ENCODE peak calls at places on chromosomes 6 and 20, in six cellular contexts. T, X, I, J, A and M are unnamed samples.

GRCh38 chr6:29680904-29681303 is at the start of gene ZFP57:
- DNase-seq in T (no peak), X (no peak), I (no peak), J (no peak), A (no peak), M (no peak)

GRCh38 chr6:157323114-157323923 is at the start of gene TMEM242:
- DNase-seq in T (peak; percentile 79), X (peak; percentile 95), I (peak; percentile 94), J (peak; percentile 81), A (peak; percentile 90), M (peak; percentile 90)

GRCh38 chr20:137668-138131 is 4.7 kb upstream of the DEFB126 start:
- DNase-seq in T (no peak), X (no peak), I (no peak), J (no peak), A (no peak), M (no peak)

GRCh38 chr6:65566117-65566516 is 140.9 kb downstream of the EYS start:
- DNase-seq in T (no peak), X (peak; percentile 67), I (no peak), J (no peak), A (no peak), M (no peak)

GRCh38 chr6:26309731-26310142 is 55.3 kb upstream of the BTN3A2 start:
- DNase-seq in T (no peak), X (no peak), I (no peak), J (peak; percentile 98), A (peak; percentile 90), M (no peak)

GRCh38 chr6:135521431-135521830 is 23.9 kb upstream of the AHI1 start:
- DNase-seq in T (no peak), X (no peak), I (no peak), J (no peak), A (no peak), M (no peak)

GRCh38 chr20:57417051-57417689 is 26.0 kb downstream of the RBM38 start:
- DNase-seq in T (no peak), X (no peak), I (no peak), J (no peak), A (no peak), M (no peak)

GRCh38 chr6:51983564-51983963 is 103.8 kb downstream of the PKHD1 start:
- DNase-seq in T (no peak), X (no peak), I (no peak), J (no peak), A (no peak), M (no peak)

GRCh38 chr20:44204156-44204831 is 6.3 kb downstream of the OSER1 start:
- DNase-seq in T (peak; percentile 83), X (no peak), I (no peak), J (peak; percentile 99), A (peak; percentile 93), M (no peak)

GRCh38 chr6:132768051-132768517 is 10.4 kb upstream of the VNN2 start:
- DNase-seq in T (no peak), X (peak; percentile 83), I (peak; percentile 43), J (peak; percentile 65), A (peak; percentile 36), M (peak; percentile 55)

GRCh38 chr6:68313911-68314310 is 321.2 kb upstream of the ADGRB3 start:
- DNase-seq in T (no peak), X (no peak), I (no peak), J (peak; percentile 20), A (no peak), M (no peak)
- TF ChIP-seq CTCF in T (no peak), X (peak; percentile 59), I (no peak), J (peak; percentile 9), A (no peak), M (no peak)

DNA sequence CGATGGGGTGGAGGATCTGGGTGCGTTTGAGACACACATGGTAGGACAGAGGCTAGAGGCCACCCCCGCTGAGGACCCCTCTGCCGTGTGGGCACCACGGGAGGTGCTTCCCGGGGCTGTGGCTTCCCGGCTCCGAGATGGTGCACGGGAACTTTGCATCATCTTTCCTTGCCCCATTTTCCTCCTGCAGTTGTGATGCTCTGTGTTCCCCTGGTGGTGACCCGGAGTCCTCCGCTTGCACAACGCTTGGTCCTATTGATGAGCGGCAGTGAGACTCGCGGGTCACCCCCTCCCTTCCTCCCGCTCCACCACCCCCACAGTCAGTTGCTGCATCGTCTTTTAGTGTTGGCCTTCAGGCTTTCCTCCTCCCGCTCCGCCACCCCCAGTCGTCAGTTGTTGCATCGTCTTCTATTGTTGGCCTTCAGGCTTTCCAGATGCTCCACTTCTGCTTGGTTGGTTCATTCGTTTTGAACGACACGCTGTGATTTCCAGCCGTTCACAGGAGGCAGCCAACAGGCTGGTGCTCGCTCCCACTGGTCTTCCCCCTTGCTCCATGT is 37.3 kb downstream of the PYGB start:
- DNase-seq in T (no peak), X (no peak), I (no peak), J (no peak), A (no peak), M (peak; percentile 17)
- TF ChIP-seq CTCF in T (no peak), X (peak; percentile 46), I (no peak), J (no peak), A (peak; percentile 32), M (no peak)

GRCh38 chr6:150076196-150076893 is 7.4 kb upstream of the ULBP3 start:
- DNase-seq in T (no peak), X (no peak), I (no peak), J (no peak), A (no peak), M (no peak)
- TF ChIP-seq CTCF in T (no peak), X (peak; percentile 44), I (no peak), J (peak; percentile 24), A (peak; percentile 15), M (no peak)

DNA sequence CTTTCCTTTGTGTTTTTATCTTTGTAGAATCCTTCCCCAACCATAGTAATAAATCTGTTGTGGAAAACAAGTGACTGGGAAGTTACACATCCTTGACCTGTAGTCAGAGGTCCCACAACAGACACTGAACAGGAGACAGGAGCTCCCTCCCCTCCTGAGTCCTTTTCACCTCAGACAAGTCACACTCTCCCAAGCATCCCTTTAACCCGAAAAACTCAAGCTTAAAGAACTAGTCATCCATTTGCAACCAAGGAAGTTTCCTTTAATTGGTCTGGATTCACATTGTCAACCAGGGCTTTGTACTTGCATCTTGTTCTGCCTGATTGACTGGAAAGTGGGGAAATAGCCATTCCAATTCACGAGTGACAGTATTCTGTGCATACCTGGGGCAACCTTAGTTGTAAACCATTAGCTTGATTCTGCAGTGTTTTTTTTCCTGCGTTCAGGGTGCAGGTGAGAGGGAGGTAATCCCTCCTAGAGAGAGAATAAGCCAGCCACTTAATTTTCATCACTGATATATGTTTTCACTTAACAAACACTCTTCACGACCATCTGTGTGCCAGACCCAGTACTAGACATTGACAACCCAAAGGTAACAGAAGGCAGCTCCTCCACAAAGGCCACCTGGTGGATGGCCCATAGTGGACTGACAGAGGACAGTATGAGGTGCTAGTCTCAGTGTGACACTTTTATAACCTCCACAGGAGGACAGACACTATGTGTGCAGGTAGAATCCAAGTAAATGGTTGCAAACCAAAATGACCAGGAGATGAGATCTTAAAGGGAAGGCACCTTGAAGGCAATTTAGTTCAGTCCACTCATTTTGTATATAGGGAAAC is 112.4 kb downstream of the SLX4IP start:
- DNase-seq in T (no peak), X (no peak), I (no peak), J (no peak), A (peak; percentile 10), M (no peak)
- TF ChIP-seq CTCF in T (no peak), X (no peak), I (no peak), J (no peak), A (no peak), M (no peak)

DNA sequence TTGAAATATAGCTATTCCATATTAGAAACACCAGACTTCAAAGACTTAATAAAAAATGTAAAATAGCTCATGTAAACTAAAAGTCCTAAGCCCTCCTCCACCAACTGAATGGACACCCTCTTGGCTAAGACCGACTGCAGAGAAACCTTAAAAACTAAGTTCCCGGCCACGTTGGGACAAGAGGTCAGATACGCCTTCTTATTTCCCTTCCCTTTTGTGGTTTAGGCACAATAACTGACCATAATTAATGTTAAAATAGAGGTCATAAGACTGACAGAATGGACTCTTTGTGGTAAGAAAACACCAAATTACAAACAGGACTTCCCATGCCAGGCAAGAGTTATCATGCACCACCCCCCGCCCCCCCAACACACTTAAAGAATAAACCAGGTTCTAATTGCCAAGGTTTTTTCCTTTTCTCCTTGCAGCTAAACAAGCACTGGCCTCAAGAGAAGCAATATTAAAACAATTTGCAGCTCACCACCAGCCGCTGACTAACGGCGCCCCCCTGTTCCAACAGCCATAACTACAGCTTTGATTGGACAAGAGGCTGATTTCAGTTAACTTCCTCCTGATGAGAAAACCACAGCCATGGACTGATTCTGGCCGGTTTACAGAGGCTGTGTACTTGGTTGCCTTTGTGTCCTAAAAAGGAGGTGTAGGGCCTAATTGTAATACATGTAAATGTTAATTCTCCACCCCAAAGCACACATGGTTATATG is 10.7 kb upstream of the LAMP5 start:
- DNase-seq in T (peak; percentile 24), X (peak; percentile 48), I (peak; percentile 14), J (peak; percentile 2), A (no peak), M (peak; percentile 59)
- TF ChIP-seq CTCF in T (peak; percentile 21), X (peak; percentile 54), I (no peak), J (no peak), A (peak; percentile 27), M (no peak)

DNA sequence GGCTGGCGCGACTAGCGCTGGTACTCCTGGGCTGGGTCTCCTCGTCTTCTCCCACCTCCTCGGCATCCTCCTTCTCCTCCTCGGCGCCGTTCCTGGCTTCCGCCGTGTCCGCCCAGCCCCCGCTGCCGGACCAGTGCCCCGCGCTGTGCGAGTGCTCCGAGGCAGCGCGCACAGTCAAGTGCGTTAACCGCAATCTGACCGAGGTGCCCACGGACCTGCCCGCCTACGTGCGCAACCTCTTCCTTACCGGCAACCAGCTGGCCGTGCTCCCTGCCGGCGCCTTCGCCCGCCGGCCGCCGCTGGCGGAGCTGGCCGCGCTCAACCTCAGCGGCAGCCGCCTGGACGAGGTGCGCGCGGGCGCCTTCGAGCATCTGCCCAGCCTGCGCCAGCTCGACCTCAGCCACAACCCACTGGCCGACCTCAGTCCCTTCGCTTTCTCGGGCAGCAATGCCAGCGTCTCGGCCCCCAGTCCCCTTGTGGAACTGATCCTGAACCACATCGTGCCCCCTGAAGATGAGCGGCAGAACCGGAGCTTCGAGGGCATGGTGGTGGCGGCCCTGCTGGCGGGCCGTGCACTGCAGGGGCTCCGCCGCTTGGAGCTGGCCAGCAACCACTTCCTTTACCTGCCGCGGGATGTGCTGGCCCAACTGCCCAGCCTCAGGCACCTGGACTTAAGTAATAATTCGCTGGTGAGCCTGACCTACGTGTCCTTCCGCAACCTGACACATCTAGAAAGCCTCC is 1.6 kb downstream of the TPBG start:
- DNase-seq in T (no peak), X (peak; percentile 67), I (peak; percentile 22), J (peak; percentile 37), A (no peak), M (no peak)
- TF ChIP-seq CTCF in T (no peak), X (peak; percentile 24), I (no peak), J (peak; percentile 31), A (peak; percentile 42), M (no peak)